ENCODE peak calls at places on chromosomes 2 and 18, in six cellular contexts. Q is ovary; R is Kasumi-1; J is psoas muscle; M is effector memory CD8-positive, alpha-beta T cell; E is HAP-1. G is an unnamed sample.

GRCh38 chr2:221848286-221848685 is 276.2 kb upstream of the EPHA4 start:
- DNase-seq in Q (no peak), R (no peak), J (no peak), M (no peak), E (no peak), G (no peak)

GRCh38 chr18:45169610-45170009 is 445.7 kb upstream of the SLC14A2 start:
- DNase-seq in Q (no peak), R (no peak), J (peak), M (no peak), E (no peak), G (peak)

GRCh38 chr2:135124924-135125886 is 73.1 kb downstream of the RAB3GAP1 start:
- DNase-seq in Q (no peak), R (no peak), J (no peak), M (no peak), E (no peak), G (no peak)

GRCh38 chr2:65220432-65221131 is 7.0 kb upstream of the ACTR2 start:
- DNase-seq in Q (no peak), R (no peak), J (no peak), M (no peak), E (no peak), G (no peak)

GRCh38 chr2:73907840-73908452 is 15.1 kb downstream of the ACTG2 start:
- DNase-seq in Q (no peak), R (peak), J (no peak), M (peak), E (no peak), G (peak)

GRCh38 chr2:51247252-51247651 is 215.3 kb upstream of the NRXN1 start:
- DNase-seq in Q (no peak), R (no peak), J (no peak), M (no peak), E (no peak), G (no peak)

GRCh38 chr2:117349687-117350086 is 464.8 kb upstream of the DDX18 start:
- DNase-seq in Q (no peak), R (no peak), J (no peak), M (no peak), E (no peak), G (no peak)

GRCh38 chr2:121777699-121778058 is 22.2 kb downstream of the TSN start:
- DNase-seq in Q (no peak), R (no peak), J (no peak), M (no peak), E (no peak), G (no peak)

GRCh38 chr18:24270358-24270936 is 127.2 kb downstream of the OSBPL1A start:
- DNase-seq in Q (no peak), R (no peak), J (no peak), M (no peak), E (no peak), G (no peak)

GRCh38 chr2:229425573-229425972 is 154.5 kb upstream of the PID1 start:
- DNase-seq in Q (no peak), R (no peak), J (no peak), M (no peak), E (no peak), G (no peak)

GRCh38 chr18:48385595-48385994 is 23.6 kb downstream of the ZBTB7C start:
- DNase-seq in Q (no peak), R (no peak), J (no peak), M (no peak), E (no peak), G (no peak)

GRCh38 chr2:74915743-74916142 is 42.7 kb upstream of the POLE4 start:
- DNase-seq in Q (no peak), R (no peak), J (no peak), M (no peak), E (no peak), G (no peak)

GRCh38 chr2:69138247-69138754 is 125.3 kb downstream of the ANTXR1 start:
- DNase-seq in Q (no peak), R (no peak), J (no peak), M (no peak), E (no peak), G (no peak)

GRCh38 chr2:28486526-28486925 is 9.3 kb upstream of the PLB1 start:
- DNase-seq in Q (no peak), R (no peak), J (no peak), M (no peak), E (no peak), G (no peak)

GRCh38 chr18:45166341-45167108 is 448.8 kb upstream of the SLC14A2 start:
- DNase-seq in Q (no peak), R (no peak), J (peak), M (no peak), E (no peak), G (no peak)

GRCh38 chr2:29518988-29519925 is 402.1 kb downstream of the ALK start:
- DNase-seq in Q (no peak), R (no peak), J (no peak), M (no peak), E (no peak), G (no peak)

GRCh38 chr2:241777167-241777685 is 604 bp downstream of the GAL3ST2 start:
- DNase-seq in Q (peak), R (no peak), J (no peak), M (no peak), E (no peak), G (no peak)

GRCh38 chr2:176518823-176519222 is 249.6 kb downstream of the MTX2 start:
- DNase-seq in Q (no peak), R (no peak), J (no peak), M (no peak), E (no peak), G (no peak)

GRCh38 chr2:68774569-68775271 is 40.1 kb downstream of the ARHGAP25 start:
- DNase-seq in Q (peak), R (peak), J (peak), M (peak), E (no peak), G (no peak)

GRCh38 chr2:74374509-74375205 is 5.5 kb downstream of the DCTN1 start:
- DNase-seq in Q (no peak), R (no peak), J (peak), M (no peak), E (peak), G (no peak)

G was measured in brain pericyte.